ENCODE peak calls at places on chromosomes 2 and 18, in eight cellular contexts. R, P, E, F, W, Z, U and V are unnamed samples.

GRCh38 chr2:180571559-180571958 is 408.8 kb upstream of the UBE2E3 start:
- DNase-seq in Z (no peak), F (no peak), P (no peak), U (no peak), E (peak), W (no peak), R (no peak), V (no peak)

GRCh38 chr2:164898475-164898874 is 56.9 kb downstream of the SLC38A11 start:
- DNase-seq in Z (no peak), P (no peak), R (no peak), F (no peak), U (no peak), W (no peak), E (peak), V (no peak)

GRCh38 chr2:165293439-165294420 is 54.5 kb downstream of the SCN2A start:
- DNase-seq in E (peak), P (no peak), R (peak), Z (peak), F (peak), W (no peak), U (no peak), V (peak)

GRCh38 chr2:33530614-33531344 is 54.3 kb downstream of the RASGRP3 start:
- DNase-seq in U (no peak), R (no peak), P (no peak), W (no peak), Z (no peak), F (no peak), E (no peak), V (no peak)

GRCh38 chr18:32847719-32848118 is 74.9 kb upstream of the KLHL14 start:
- DNase-seq in Z (no peak), R (no peak), P (no peak), F (no peak), U (no peak), E (no peak), W (no peak), V (no peak)

GRCh38 chr2:157760949-157761348 is 115.2 kb downstream of the ACVR1 start:
- DNase-seq in U (no peak), F (no peak), E (no peak), P (no peak), Z (no peak), W (no peak), R (peak), V (no peak)

GRCh38 chr2:189137519-189137918 is 42.0 kb downstream of the COL5A2 start:
- DNase-seq in Z (no peak), R (no peak), E (no peak), F (no peak), P (peak), U (no peak), W (no peak), V (no peak)

GRCh38 chr2:222483513-222484039 is 59.2 kb downstream of the SGPP2 start:
- DNase-seq in Z (no peak), P (no peak), E (no peak), F (no peak), U (no peak), W (no peak), R (no peak), V (no peak)

GRCh38 chr2:158969717-158970521 is 1.5 kb downstream of the TANC1 start:
- DNase-seq in R (peak), U (no peak), E (no peak), Z (peak), F (no peak), P (peak), W (no peak), V (no peak)

GRCh38 chr2:29837925-29838324 is 83.5 kb downstream of the ALK start:
- DNase-seq in W (no peak), P (no peak), Z (no peak), R (no peak), E (no peak), F (no peak), U (no peak), V (no peak)

GRCh38 chr2:240520143-240520973 is 37.4 kb downstream of the ANKMY1 start:
- DNase-seq in R (no peak), U (no peak), W (no peak), P (peak), E (no peak), F (no peak), Z (no peak), V (no peak)

GRCh38 chr2:189559579-189560272 is 20.9 kb downstream of the SLC40A1 start:
- DNase-seq in P (no peak), U (no peak), F (no peak), E (no peak), R (no peak), W (no peak), Z (no peak), V (no peak)

GRCh38 chr2:33213648-33214047 is 262.8 kb upstream of the RASGRP3 start:
- DNase-seq in U (no peak), Z (no peak), F (no peak), P (no peak), E (no peak), W (no peak), R (no peak), V (no peak)

GRCh38 chr18:55783921-55784320 is 195.9 kb upstream of the TCF4 start:
- DNase-seq in W (no peak), P (no peak), U (no peak), R (no peak), Z (no peak), F (no peak), E (no peak), V (no peak)

GRCh38 chr2:222561817-222562424 is 94.0 kb downstream of the FARSB start:
- DNase-seq in Z (peak), W (no peak), P (no peak), R (no peak), U (no peak), E (no peak), F (peak), V (no peak)

GRCh38 chr2:160252278-160252887 is 52.3 kb upstream of the ITGB6 start:
- DNase-seq in P (no peak), F (no peak), R (peak), Z (peak), E (no peak), W (no peak), U (no peak), V (no peak)

GRCh38 chr2:112627060-112628040 is 18.4 kb upstream of the SLC20A1 start:
- DNase-seq in W (no peak), Z (peak), P (peak), R (no peak), U (no peak), F (no peak), E (peak), V (no peak)

GRCh38 chr2:69306897-69307695 is 79.9 kb downstream of the GFPT1 start:
- DNase-seq in R (peak), Z (peak), E (peak), F (peak), P (peak), W (peak), U (peak), V (peak)